ENCODE peak calls at places on chromosomes 3 and 15, in eight cellular contexts. One of them, this sample, is unnamed. For H3K4me1 and H3K9me3, the result is how much of the 10 kb centered on the place peaks cover.

GRCh38 chr15:51876169-51876568 is 46.7 kb downstream of the TMOD3 start:
- DNase-seq in body of pancreas: no peak
- DNase-seq in A549: no peak
- DNase-seq in endodermal cell: no peak
- DNase-seq in HepG2: no peak
- DNase-seq in K562: no peak
- DNase-seq in aorta: no peak
- DNase-seq in keratinocyte: peak
- DNase-seq in this sample: no peak

GRCh38 chr3:79564192-79564591 is 203.6 kb downstream of the ROBO1 start:
- DNase-seq in body of pancreas: no peak
- DNase-seq in A549: no peak
- DNase-seq in endodermal cell: no peak
- DNase-seq in HepG2: no peak
- DNase-seq in K562: no peak
- DNase-seq in aorta: no peak
- DNase-seq in keratinocyte: no peak
- DNase-seq in this sample: no peak

GRCh38 chr3:196274585-196274984 is 12.9 kb downstream of the PCYT1A start:
- DNase-seq in body of pancreas: no peak
- DNase-seq in A549: no peak
- DNase-seq in endodermal cell: no peak
- DNase-seq in HepG2: no peak
- DNase-seq in K562: peak
- DNase-seq in aorta: no peak
- DNase-seq in keratinocyte: no peak
- DNase-seq in this sample: no peak

GRCh38 chr15:39584662-39585393 is 3.9 kb downstream of the THBS1 start:
- DNase-seq in body of pancreas: no peak
- DNase-seq in A549: no peak
- DNase-seq in endodermal cell: no peak
- DNase-seq in HepG2: no peak
- DNase-seq in K562: no peak
- DNase-seq in aorta: no peak
- DNase-seq in keratinocyte: no peak
- DNase-seq in this sample: no peak

GRCh38 chr15:41394924-41395323 is 7.4 kb downstream of the NDUFAF1 start:
- DNase-seq in body of pancreas: no peak
- DNase-seq in A549: no peak
- DNase-seq in endodermal cell: no peak
- DNase-seq in HepG2: no peak
- DNase-seq in K562: no peak
- DNase-seq in aorta: no peak
- DNase-seq in keratinocyte: no peak
- DNase-seq in this sample: no peak

GRCh38 chr3:153621988-153622387 is 460.0 kb downstream of the RAP2B start:
- DNase-seq in body of pancreas: no peak
- DNase-seq in A549: no peak
- DNase-seq in endodermal cell: no peak
- DNase-seq in HepG2: no peak
- DNase-seq in K562: no peak
- DNase-seq in aorta: no peak
- DNase-seq in keratinocyte: no peak
- DNase-seq in this sample: no peak

GRCh38 chr15:48389701-48390143 is 58.5 kb downstream of the DUT start:
- DNase-seq in body of pancreas: no peak
- DNase-seq in A549: no peak
- DNase-seq in endodermal cell: no peak
- DNase-seq in HepG2: no peak
- DNase-seq in K562: no peak
- DNase-seq in aorta: no peak
- DNase-seq in keratinocyte: no peak
- DNase-seq in this sample: no peak

GRCh38 chr15:96457852-96458251 is 127.4 kb downstream of the NR2F2 start:
- DNase-seq in body of pancreas: no peak
- DNase-seq in A549: no peak
- DNase-seq in endodermal cell: no peak
- DNase-seq in HepG2: no peak
- DNase-seq in K562: no peak
- DNase-seq in aorta: no peak
- DNase-seq in keratinocyte: no peak
- DNase-seq in this sample: no peak

GRCh38 chr3:160006282-160007163 is 17.9 kb downstream of the IL12A start:
- DNase-seq in body of pancreas: peak
- DNase-seq in A549: peak
- DNase-seq in endodermal cell: peak
- DNase-seq in HepG2: peak
- DNase-seq in K562: peak
- DNase-seq in aorta: no peak
- DNase-seq in keratinocyte: no peak
- DNase-seq in this sample: peak

GRCh38 chr3:188362405-188362831 is 208.5 kb downstream of the LPP start:
- DNase-seq in body of pancreas: no peak
- DNase-seq in A549: peak
- DNase-seq in endodermal cell: no peak
- DNase-seq in HepG2: peak
- DNase-seq in K562: no peak
- DNase-seq in aorta: no peak
- DNase-seq in keratinocyte: no peak
- DNase-seq in this sample: no peak

GRCh38 chr3:101836907-101837598 is 12.3 kb upstream of the NFKBIZ start:
- DNase-seq in body of pancreas: no peak
- DNase-seq in A549: no peak
- DNase-seq in endodermal cell: no peak
- DNase-seq in HepG2: no peak
- DNase-seq in K562: no peak
- DNase-seq in aorta: no peak
- DNase-seq in keratinocyte: no peak
- DNase-seq in this sample: no peak

GRCh38 chr3:177760803-177761202 is 563.5 kb upstream of the TBL1XR1 start:
- DNase-seq in body of pancreas: no peak
- DNase-seq in A549: no peak
- DNase-seq in endodermal cell: no peak
- DNase-seq in HepG2: no peak
- DNase-seq in K562: no peak
- DNase-seq in aorta: no peak
- DNase-seq in keratinocyte: no peak
- DNase-seq in this sample: no peak

GRCh38 chr15:95459288-95459687 is 871.2 kb upstream of the NR2F2 start:
- DNase-seq in body of pancreas: no peak
- DNase-seq in A549: no peak
- DNase-seq in endodermal cell: no peak
- DNase-seq in HepG2: no peak
- DNase-seq in K562: no peak
- DNase-seq in aorta: no peak
- DNase-seq in keratinocyte: no peak
- DNase-seq in this sample: no peak

GRCh38 chr15:90001062-90001682 is at the start of gene ZNF710:
- DNase-seq in body of pancreas: peak
- DNase-seq in A549: peak
- DNase-seq in endodermal cell: peak
- DNase-seq in HepG2: no peak
- DNase-seq in K562: peak
- DNase-seq in aorta: peak
- DNase-seq in keratinocyte: no peak
- DNase-seq in this sample: peak

GRCh38 chr3:29408676-29409075 is 127.8 kb downstream of the RBMS3 start:
- DNase-seq in body of pancreas: no peak
- DNase-seq in A549: no peak
- DNase-seq in endodermal cell: no peak
- DNase-seq in HepG2: no peak
- DNase-seq in K562: no peak
- DNase-seq in aorta: no peak
- DNase-seq in keratinocyte: no peak
- DNase-seq in this sample: no peak

GRCh38 chr3:72152551-72153476 is 367.9 kb upstream of the PROK2 start:
- DNase-seq in body of pancreas: peak
- DNase-seq in A549: peak
- DNase-seq in endodermal cell: no peak
- DNase-seq in HepG2: peak
- DNase-seq in K562: peak
- DNase-seq in aorta: peak
- DNase-seq in keratinocyte: no peak
- DNase-seq in this sample: peak

GRCh38 chr3:10437272-10437994 is 68.0 kb downstream of the ATP2B2 start:
- DNase-seq in body of pancreas: no peak
- DNase-seq in A549: no peak
- DNase-seq in endodermal cell: no peak
- DNase-seq in HepG2: no peak
- DNase-seq in K562: no peak
- DNase-seq in aorta: no peak
- DNase-seq in keratinocyte: no peak
- DNase-seq in this sample: no peak

GRCh38 chr15:77650285-77650684 is 17.6 kb upstream of the LINGO1 start:
- DNase-seq in body of pancreas: no peak
- DNase-seq in A549: peak
- DNase-seq in endodermal cell: peak
- DNase-seq in HepG2: peak
- DNase-seq in K562: peak
- DNase-seq in aorta: no peak
- DNase-seq in keratinocyte: no peak
- DNase-seq in this sample: no peak

GRCh38 chr3:198070871-198071270 is 110.9 kb downstream of the LMLN start:
- DNase-seq in body of pancreas: no peak
- DNase-seq in A549: no peak
- DNase-seq in endodermal cell: no peak
- DNase-seq in HepG2: no peak
- DNase-seq in K562: no peak
- DNase-seq in aorta: no peak
- DNase-seq in keratinocyte: no peak
- DNase-seq in this sample: no peak

GRCh38 chr3:144034715-144035114 is 63.1 kb downstream of the DIPK2A start:
- DNase-seq in body of pancreas: no peak
- DNase-seq in A549: no peak
- DNase-seq in endodermal cell: no peak
- DNase-seq in HepG2: no peak
- DNase-seq in K562: no peak
- DNase-seq in aorta: no peak
- DNase-seq in keratinocyte: no peak
- DNase-seq in this sample: no peak

GRCh38 chr3:31943041-31943440 is 38.0 kb downstream of the OSBPL10 start:
- DNase-seq in body of pancreas: no peak
- DNase-seq in A549: no peak
- DNase-seq in endodermal cell: no peak
- DNase-seq in HepG2: no peak
- DNase-seq in K562: no peak
- DNase-seq in aorta: no peak
- DNase-seq in keratinocyte: no peak
- DNase-seq in this sample: no peak

GRCh38 chr3:187744169-187745151 is 808 bp downstream of the BCL6 start:
- DNase-seq in body of pancreas: peak
- DNase-seq in A549: peak
- DNase-seq in endodermal cell: peak
- DNase-seq in HepG2: no peak
- DNase-seq in K562: peak
- DNase-seq in aorta: peak
- DNase-seq in keratinocyte: no peak
- DNase-seq in this sample: peak

GRCh38 chr3:113873814-113874526 is 35.4 kb downstream of the GRAMD1C start:
- DNase-seq in body of pancreas: no peak
- DNase-seq in A549: no peak
- DNase-seq in endodermal cell: no peak
- DNase-seq in HepG2: peak
- DNase-seq in K562: no peak
- DNase-seq in aorta: no peak
- DNase-seq in keratinocyte: no peak
- DNase-seq in this sample: no peak
- H3K4me3 ChIP-seq in body of pancreas: no peak
- H3K4me3 ChIP-seq in A549: no peak
- H3K4me3 ChIP-seq in endodermal cell: no peak
- H3K4me3 ChIP-seq in HepG2: no peak
- H3K4me3 ChIP-seq in K562: no peak
- H3K4me3 ChIP-seq in aorta: no peak
- H3K4me3 ChIP-seq in keratinocyte: no peak
- H3K4me3 ChIP-seq in this sample: no peak

GRCh38 chr3:194686816-194687637 is 1.3 kb downstream of the FAM43A start:
- DNase-seq in body of pancreas: peak
- DNase-seq in A549: no peak
- DNase-seq in endodermal cell: peak
- DNase-seq in HepG2: no peak
- DNase-seq in K562: no peak
- DNase-seq in aorta: peak
- DNase-seq in keratinocyte: no peak
- DNase-seq in this sample: peak
- H3K4me1 ChIP-seq in body of pancreas: under half
- H3K4me1 ChIP-seq in A549: under half
- H3K4me1 ChIP-seq in endodermal cell: under half
- H3K4me1 ChIP-seq in HepG2: half or more
- H3K4me1 ChIP-seq in K562: under half
- H3K4me1 ChIP-seq in aorta: under half
- H3K4me1 ChIP-seq in keratinocyte: under half
- H3K4me1 ChIP-seq in this sample: under half

GRCh38 chr15:72923304-72923703 is 129.0 kb upstream of the NEO1 start:
- DNase-seq in body of pancreas: no peak
- DNase-seq in A549: no peak
- DNase-seq in endodermal cell: peak
- DNase-seq in HepG2: no peak
- DNase-seq in K562: no peak
- DNase-seq in aorta: no peak
- DNase-seq in keratinocyte: no peak
- DNase-seq in this sample: no peak
- H3K9me3 ChIP-seq in body of pancreas: under half
- H3K9me3 ChIP-seq in A549: under half
- H3K9me3 ChIP-seq in endodermal cell: under half
- H3K9me3 ChIP-seq in HepG2: under half
- H3K9me3 ChIP-seq in K562: under half
- H3K9me3 ChIP-seq in aorta: under half
- H3K9me3 ChIP-seq in keratinocyte: under half
- H3K9me3 ChIP-seq in this sample: under half

DNA sequence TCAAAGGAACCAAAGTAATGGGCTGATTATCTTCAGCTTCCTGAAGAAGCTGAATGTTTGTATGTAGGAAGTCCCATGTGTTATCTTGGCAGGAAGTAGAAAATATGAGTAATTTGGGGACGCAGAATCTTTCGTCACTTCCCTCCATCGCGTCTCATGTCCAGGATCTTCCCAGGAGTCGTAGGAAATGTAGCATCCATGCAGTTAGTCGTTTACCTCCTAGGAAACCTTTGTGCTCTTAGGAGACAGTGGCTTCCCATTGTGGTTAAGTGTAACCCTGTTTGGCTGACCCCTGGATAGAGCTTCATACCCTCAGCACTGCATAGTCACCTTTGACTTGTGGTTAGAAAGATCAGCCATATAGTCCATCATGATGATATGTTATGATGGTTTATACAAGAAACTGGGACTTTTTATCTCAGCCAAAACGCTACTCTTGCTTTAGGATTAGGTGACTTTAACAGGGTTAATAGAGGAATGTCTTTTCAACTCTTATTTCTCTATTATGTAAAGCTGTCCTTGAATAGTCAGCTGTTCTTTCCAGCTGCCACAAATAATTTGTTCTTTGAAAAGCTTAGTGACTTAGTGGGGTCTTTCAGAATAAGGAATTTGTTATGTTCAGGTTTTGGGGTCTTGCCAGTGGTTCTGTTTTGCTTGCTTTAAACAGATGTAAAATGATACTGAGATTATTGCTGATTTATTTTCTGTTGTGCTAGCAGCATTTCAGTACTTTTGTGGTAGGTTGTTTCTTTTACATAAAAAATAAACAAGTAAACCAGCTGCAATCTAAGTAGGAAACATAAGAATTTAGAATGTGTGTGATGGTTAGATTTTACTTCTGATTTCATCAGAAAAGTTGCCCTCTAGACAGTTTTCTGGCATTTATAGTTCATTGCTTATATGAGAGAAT is 92.1 kb downstream of the KLHL25 start:
- DNase-seq in body of pancreas: no peak
- DNase-seq in A549: no peak
- DNase-seq in endodermal cell: no peak
- DNase-seq in HepG2: no peak
- DNase-seq in K562: no peak
- DNase-seq in aorta: no peak
- DNase-seq in keratinocyte: no peak
- DNase-seq in this sample: no peak
- H3K4me3 ChIP-seq in body of pancreas: no peak
- H3K4me3 ChIP-seq in A549: no peak
- H3K4me3 ChIP-seq in endodermal cell: no peak
- H3K4me3 ChIP-seq in HepG2: no peak
- H3K4me3 ChIP-seq in K562: no peak
- H3K4me3 ChIP-seq in aorta: no peak
- H3K4me3 ChIP-seq in keratinocyte: no peak
- H3K4me3 ChIP-seq in this sample: no peak